ENCODE peak calls at places on chromosomes 7 and 10, in six cellular contexts. One of them, this sample, is unnamed.

GRCh38 chr7:152902054-152902453 is 142.5 kb downstream of the ACTR3B start:
- DNase-seq in stimulated activated naive B cell treated with anti-CD40 and anti-IgM and Interleukin-4, amounts not matched to agents 10 μg/mL and 1 μg/mL and 100 μg/mL, for 72 hours: no peak
- DNase-seq in AG04450: no peak
- DNase-seq in NCI-H2171 treated with DMSO at 0.1 percent for 48 hours: peak
- DNase-seq in upper lobe of right lung: no peak
- DNase-seq in GM12865: no peak
- DNase-seq in this sample: no peak

GRCh38 chr10:43262043-43262901 is 4.6 kb downstream of the RASGEF1A start:
- DNase-seq in AG04450: no peak
- DNase-seq in NCI-H2171 treated with DMSO at 0.1 percent for 48 hours: peak
- DNase-seq in stimulated activated naive B cell treated with anti-CD40 and anti-IgM and Interleukin-4, amounts not matched to agents 10 μg/mL and 1 μg/mL and 100 μg/mL, for 72 hours: no peak
- DNase-seq in GM12865: no peak
- DNase-seq in upper lobe of right lung: no peak
- DNase-seq in this sample: no peak

GRCh38 chr7:47491637-47492036 is 90.3 kb downstream of the TNS3 start:
- DNase-seq in stimulated activated naive B cell treated with anti-CD40 and anti-IgM and Interleukin-4, amounts not matched to agents 10 μg/mL and 1 μg/mL and 100 μg/mL, for 72 hours: no peak
- DNase-seq in GM12865: no peak
- DNase-seq in upper lobe of right lung: no peak
- DNase-seq in NCI-H2171 treated with DMSO at 0.1 percent for 48 hours: no peak
- DNase-seq in AG04450: no peak
- DNase-seq in this sample: no peak

GRCh38 chr10:126013489-126014281 is 117.3 kb downstream of the FANK1 start:
- DNase-seq in GM12865: peak
- DNase-seq in stimulated activated naive B cell treated with anti-CD40 and anti-IgM and Interleukin-4, amounts not matched to agents 10 μg/mL and 1 μg/mL and 100 μg/mL, for 72 hours: no peak
- DNase-seq in upper lobe of right lung: no peak
- DNase-seq in AG04450: peak
- DNase-seq in NCI-H2171 treated with DMSO at 0.1 percent for 48 hours: no peak
- DNase-seq in this sample: no peak

GRCh38 chr10:71378341-71379117 is 18.2 kb upstream of the CDH23 start:
- DNase-seq in AG04450: no peak
- DNase-seq in upper lobe of right lung: no peak
- DNase-seq in NCI-H2171 treated with DMSO at 0.1 percent for 48 hours: no peak
- DNase-seq in stimulated activated naive B cell treated with anti-CD40 and anti-IgM and Interleukin-4, amounts not matched to agents 10 μg/mL and 1 μg/mL and 100 μg/mL, for 72 hours: no peak
- DNase-seq in GM12865: peak
- DNase-seq in this sample: no peak

GRCh38 chr10:96377816-96378294 is 19.1 kb upstream of the OPALIN start:
- DNase-seq in NCI-H2171 treated with DMSO at 0.1 percent for 48 hours: no peak
- DNase-seq in GM12865: no peak
- DNase-seq in stimulated activated naive B cell treated with anti-CD40 and anti-IgM and Interleukin-4, amounts not matched to agents 10 μg/mL and 1 μg/mL and 100 μg/mL, for 72 hours: no peak
- DNase-seq in AG04450: no peak
- DNase-seq in upper lobe of right lung: no peak
- DNase-seq in this sample: no peak

GRCh38 chr10:4725917-4726606 is 99.9 kb upstream of the AKR1E2 start:
- DNase-seq in NCI-H2171 treated with DMSO at 0.1 percent for 48 hours: no peak
- DNase-seq in upper lobe of right lung: no peak
- DNase-seq in GM12865: no peak
- DNase-seq in AG04450: peak
- DNase-seq in stimulated activated naive B cell treated with anti-CD40 and anti-IgM and Interleukin-4, amounts not matched to agents 10 μg/mL and 1 μg/mL and 100 μg/mL, for 72 hours: no peak
- DNase-seq in this sample: peak

GRCh38 chr7:101880536-101881443 is 63.4 kb downstream of the CUX1 start:
- DNase-seq in stimulated activated naive B cell treated with anti-CD40 and anti-IgM and Interleukin-4, amounts not matched to agents 10 μg/mL and 1 μg/mL and 100 μg/mL, for 72 hours: no peak
- DNase-seq in upper lobe of right lung: no peak
- DNase-seq in NCI-H2171 treated with DMSO at 0.1 percent for 48 hours: peak
- DNase-seq in AG04450: no peak
- DNase-seq in GM12865: no peak
- DNase-seq in this sample: no peak